ENCODE peak calls at places on chromosomes 1 and 21, in six cellular contexts. W, C, O, F, K and Y are unnamed samples.

GRCh38 chr1:198637915-198638437 is 864 bp upstream of the PTPRC start:
- DNase-seq in W (no peak), C (no peak), O (no peak), F (no peak), K (no peak), Y (no peak)

GRCh38 chr21:45421846-45422775 is 17.1 kb downstream of the COL18A1 start:
- DNase-seq in W (no peak), C (no peak), O (no peak), F (no peak), K (no peak), Y (no peak)

GRCh38 chr1:182841368-182841988 is 2.3 kb downstream of the DHX9 start:
- DNase-seq in W (peak; percentile 45), C (no peak), O (peak; percentile 72), F (peak; percentile 55), K (no peak), Y (peak; percentile 45)

GRCh38 chr1:193338194-193338593 is 151.8 kb upstream of the B3GALT2 start:
- DNase-seq in W (peak; percentile 26), C (no peak), O (peak; percentile 64), F (no peak), K (no peak), Y (peak; percentile 16)

GRCh38 chr1:25199876-25200620 is 32.3 kb downstream of the SYF2 start:
- DNase-seq in W (no peak), C (no peak), O (no peak), F (no peak), K (no peak), Y (no peak)

GRCh38 chr1:162040657-162041056 is 17.0 kb upstream of the OLFML2B start:
- DNase-seq in W (peak; percentile 58), C (no peak), O (peak; percentile 50), F (peak; percentile 59), K (no peak), Y (peak; percentile 35)

GRCh38 chr1:20660363-20661234 is 570 bp downstream of the DDOST start:
- DNase-seq in W (no peak), C (no peak), O (no peak), F (peak; percentile 32), K (no peak), Y (no peak)

GRCh38 chr21:29145354-29145782 is 14.9 kb downstream of the MAP3K7CL start:
- DNase-seq in W (peak; percentile 95), C (no peak), O (peak; percentile 95), F (no peak), K (no peak), Y (peak; percentile 90)

GRCh38 chr1:160834945-160835565 is 27.6 kb downstream of the CD244 start:
- DNase-seq in W (peak; percentile 54), C (peak; percentile 25), O (peak; percentile 31), F (peak; percentile 74), K (no peak), Y (peak; percentile 32)

GRCh38 chr1:40780678-40781613 is 2.6 kb upstream of the KCNQ4 start:
- DNase-seq in W (no peak), C (no peak), O (peak; percentile 32), F (no peak), K (no peak), Y (no peak)

GRCh38 chr1:220281159-220281574 is 8.9 kb upstream of the RAB3GAP2 start:
- DNase-seq in W (peak; percentile 62), C (peak; percentile 21), O (peak; percentile 33), F (peak; percentile 39), K (no peak), Y (peak; percentile 50)

GRCh38 chr1:214264196-214264595 is 16.8 kb upstream of the SMYD2 start:
- DNase-seq in W (no peak), C (no peak), O (no peak), F (peak; percentile 31), K (no peak), Y (no peak)

GRCh38 chr1:111769517-111770146 is 13.9 kb downstream of the DDX20 start:
- DNase-seq in W (peak; percentile 85), C (peak; percentile 62), O (peak; percentile 78), F (peak; percentile 77), K (no peak), Y (peak; percentile 73)

GRCh38 chr1:225763815-225764548 is 13.6 kb upstream of the SRP9 start:
- DNase-seq in W (peak; percentile 82), C (no peak), O (peak; percentile 54), F (no peak), K (peak; percentile 20), Y (no peak)

GRCh38 chr1:212037900-212038299 is 2.4 kb downstream of the DTL start:
- DNase-seq in W (no peak), C (no peak), O (no peak), F (peak; percentile 60), K (no peak), Y (no peak)

GRCh38 chr1:94642617-94643315 is 101.2 kb upstream of the F3 start:
- DNase-seq in W (no peak), C (no peak), O (no peak), F (no peak), K (no peak), Y (no peak)

GRCh38 chr1:152061952-152062351 is 25.1 kb upstream of the S100A11 start:
- DNase-seq in W (no peak), C (no peak), O (no peak), F (no peak), K (no peak), Y (no peak)

GRCh38 chr1:38624341-38625039 is 235.1 kb downstream of the RRAGC start:
- DNase-seq in W (no peak), C (no peak), O (no peak), F (no peak), K (no peak), Y (no peak)

GRCh38 chr1:117146570-117147340 is 25.2 kb upstream of the TRIM45 start:
- DNase-seq in W (peak; percentile 84), C (peak; percentile 59), O (peak; percentile 95), F (peak; percentile 31), K (no peak), Y (peak; percentile 94)

GRCh38 chr1:8712413-8713229 is 104.8 kb downstream of the RERE start:
- DNase-seq in W (peak; percentile 89), C (peak; percentile 60), O (peak; percentile 96), F (peak; percentile 86), K (no peak), Y (peak; percentile 80)

GRCh38 chr1:27868932-27869718 is 3.2 kb upstream of the THEMIS2 start:
- DNase-seq in W (no peak), C (no peak), O (no peak), F (peak; percentile 82), K (no peak), Y (no peak)

GRCh38 chr21:42016364-42016985 is 6.3 kb upstream of the ZBTB21 start:
- DNase-seq in W (no peak), C (no peak), O (no peak), F (no peak), K (no peak), Y (no peak)

GRCh38 chr1:203327684-203328457 is 22.6 kb downstream of the BTG2 start:
- DNase-seq in W (peak; percentile 64), C (peak; percentile 74), O (peak; percentile 53), F (peak; percentile 75), K (peak; percentile 66), Y (no peak)

GRCh38 chr1:119632836-119633235 is 15.2 kb downstream of the ZNF697 start:
- DNase-seq in W (no peak), C (no peak), O (no peak), F (no peak), K (no peak), Y (no peak)

GRCh38 chr21:37153193-37153934 is 80.3 kb downstream of the TTC3 start:
- DNase-seq in W (peak; percentile 68), C (no peak), O (peak; percentile 88), F (no peak), K (no peak), Y (peak; percentile 69)

GRCh38 chr1:248421384-248421783 is 18.5 kb downstream of the OR2T1 start:
- DNase-seq in W (no peak), C (no peak), O (no peak), F (peak; percentile 4), K (no peak), Y (no peak)

GRCh38 chr1:232378266-232379041 is 251.5 kb downstream of the SIPA1L2 start:
- DNase-seq in W (no peak), C (no peak), O (no peak), F (no peak), K (peak; percentile 37), Y (no peak)

GRCh38 chr1:211635602-211636205 is 39.7 kb downstream of the NEK2 start:
- DNase-seq in W (peak; percentile 59), C (no peak), O (peak; percentile 57), F (no peak), K (no peak), Y (no peak)

GRCh38 chr1:113758631-113759340 is 500 bp downstream of the PHTF1 start:
- DNase-seq in W (peak; percentile 43), C (peak; percentile 71), O (peak; percentile 25), F (peak; percentile 80), K (peak; percentile 65), Y (peak; percentile 32)

GRCh38 chr1:248755505-248755904 is at the start of gene LYPD8:
- DNase-seq in W (no peak), C (no peak), O (no peak), F (no peak), K (no peak), Y (no peak)